ENCODE peak calls at places on chromosomes 3 and 15, in six cellular contexts. One of them, this sample, is unnamed.

GRCh38 chr15:91007266-91007665 is 12.9 kb upstream of the PRC1 start:
- DNase-seq in sigmoid colon: no peak
- DNase-seq in H9: no peak
- DNase-seq in WTC11: no peak
- DNase-seq in spleen: no peak
- DNase-seq in activated B cell treated with CpG ODN at 0.5 μM for 24 hours: no peak
- DNase-seq in this sample: no peak

GRCh38 chr3:169390310-169390731 is 273.2 kb downstream of the MECOM start:
- DNase-seq in WTC11: no peak
- DNase-seq in sigmoid colon: no peak
- DNase-seq in H9: no peak
- DNase-seq in activated B cell treated with CpG ODN at 0.5 μM for 24 hours: no peak
- DNase-seq in spleen: no peak
- DNase-seq in this sample: no peak

GRCh38 chr3:37628711-37629301 is 232.9 kb upstream of the CTDSPL start:
- DNase-seq in activated B cell treated with CpG ODN at 0.5 μM for 24 hours: no peak
- DNase-seq in H9: no peak
- DNase-seq in spleen: no peak
- DNase-seq in sigmoid colon: peak; percentile 76
- DNase-seq in WTC11: no peak
- DNase-seq in this sample: no peak

GRCh38 chr15:63544253-63545026 is 40.0 kb downstream of the USP3 start:
- DNase-seq in activated B cell treated with CpG ODN at 0.5 μM for 24 hours: no peak
- DNase-seq in sigmoid colon: no peak
- DNase-seq in spleen: no peak
- DNase-seq in H9: no peak
- DNase-seq in WTC11: no peak
- DNase-seq in this sample: no peak

GRCh38 chr15:76987896-76988860 is 6.7 kb upstream of the PSTPIP1 start:
- DNase-seq in spleen: peak; percentile 89
- DNase-seq in activated B cell treated with CpG ODN at 0.5 μM for 24 hours: no peak
- DNase-seq in sigmoid colon: peak; percentile 80
- DNase-seq in WTC11: peak; percentile 8
- DNase-seq in H9: peak; percentile 1
- DNase-seq in this sample: peak; percentile 72

GRCh38 chr3:112116777-112117186 is 16.3 kb downstream of the GCSAM start:
- DNase-seq in H9: no peak
- DNase-seq in sigmoid colon: no peak
- DNase-seq in activated B cell treated with CpG ODN at 0.5 μM for 24 hours: no peak
- DNase-seq in WTC11: no peak
- DNase-seq in spleen: no peak
- DNase-seq in this sample: peak; percentile 49

GRCh38 chr15:39411102-39411989 is 169.5 kb upstream of the THBS1 start:
- DNase-seq in WTC11: no peak
- DNase-seq in spleen: no peak
- DNase-seq in activated B cell treated with CpG ODN at 0.5 μM for 24 hours: no peak
- DNase-seq in H9: no peak
- DNase-seq in sigmoid colon: no peak
- DNase-seq in this sample: no peak

GRCh38 chr3:51340311-51340829 is 44.7 kb upstream of the MANF start:
- DNase-seq in activated B cell treated with CpG ODN at 0.5 μM for 24 hours: no peak
- DNase-seq in spleen: no peak
- DNase-seq in H9: peak; percentile 25
- DNase-seq in WTC11: no peak
- DNase-seq in sigmoid colon: peak; percentile 66
- DNase-seq in this sample: no peak

GRCh38 chr3:105829229-105829628 is 39.6 kb downstream of the CBLB start:
- DNase-seq in spleen: no peak
- DNase-seq in H9: no peak
- DNase-seq in WTC11: no peak
- DNase-seq in sigmoid colon: no peak
- DNase-seq in activated B cell treated with CpG ODN at 0.5 μM for 24 hours: no peak
- DNase-seq in this sample: no peak

GRCh38 chr3:108338901-108339545 is 42.7 kb downstream of the HHLA2 start:
- DNase-seq in H9: no peak
- DNase-seq in WTC11: no peak
- DNase-seq in sigmoid colon: no peak
- DNase-seq in activated B cell treated with CpG ODN at 0.5 μM for 24 hours: no peak
- DNase-seq in spleen: no peak
- DNase-seq in this sample: no peak

GRCh38 chr3:141465221-141465620 is 21.6 kb upstream of the RASA2 start:
- DNase-seq in WTC11: no peak
- DNase-seq in spleen: no peak
- DNase-seq in activated B cell treated with CpG ODN at 0.5 μM for 24 hours: no peak
- DNase-seq in H9: no peak
- DNase-seq in sigmoid colon: no peak
- DNase-seq in this sample: no peak

GRCh38 chr3:179421500-179421899 is 29.8 kb downstream of the GNB4 start:
- DNase-seq in sigmoid colon: no peak
- DNase-seq in spleen: no peak
- DNase-seq in H9: no peak
- DNase-seq in activated B cell treated with CpG ODN at 0.5 μM for 24 hours: no peak
- DNase-seq in WTC11: peak; percentile 17
- DNase-seq in this sample: no peak

GRCh38 chr3:190575441-190576190 is 61.7 kb downstream of the IL1RAP start:
- DNase-seq in activated B cell treated with CpG ODN at 0.5 μM for 24 hours: no peak
- DNase-seq in H9: no peak
- DNase-seq in spleen: no peak
- DNase-seq in sigmoid colon: no peak
- DNase-seq in WTC11: no peak
- DNase-seq in this sample: no peak

GRCh38 chr3:189703865-189704264 is 72.7 kb downstream of the TP63 start:
- DNase-seq in WTC11: no peak
- DNase-seq in sigmoid colon: no peak
- DNase-seq in H9: no peak
- DNase-seq in activated B cell treated with CpG ODN at 0.5 μM for 24 hours: no peak
- DNase-seq in spleen: no peak
- DNase-seq in this sample: no peak

GRCh38 chr15:43934480-43934879 is 107.7 kb downstream of the WDR76 start:
- DNase-seq in WTC11: no peak
- DNase-seq in spleen: no peak
- DNase-seq in sigmoid colon: no peak
- DNase-seq in H9: no peak
- DNase-seq in activated B cell treated with CpG ODN at 0.5 μM for 24 hours: no peak
- DNase-seq in this sample: no peak

DNA sequence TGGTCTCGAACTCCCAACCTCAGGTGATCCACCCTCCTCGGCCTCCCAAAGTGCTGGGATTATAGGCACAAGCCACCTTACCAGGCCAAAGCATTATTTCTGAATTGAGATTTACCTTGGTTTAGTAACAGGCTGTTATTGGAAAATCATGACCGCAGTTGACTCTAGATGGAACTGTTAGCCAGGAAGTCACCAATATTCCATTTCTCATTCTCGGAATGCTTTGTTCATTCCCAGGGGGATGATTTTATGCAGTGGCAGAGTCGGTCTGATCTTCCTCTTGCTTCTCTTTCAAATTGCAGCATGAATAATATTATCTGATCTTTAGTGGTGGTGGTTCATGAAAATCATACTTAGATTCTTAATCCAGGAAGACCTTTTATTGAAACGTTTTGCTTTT is 195.5 kb upstream of the MBNL1 start:
- DNase-seq in WTC11: no peak
- DNase-seq in sigmoid colon: no peak
- DNase-seq in activated B cell treated with CpG ODN at 0.5 μM for 24 hours: no peak
- DNase-seq in spleen: no peak
- DNase-seq in H9: no peak
- DNase-seq in this sample: no peak
- TF ChIP-seq CTCF in WTC11: no peak
- TF ChIP-seq CTCF in sigmoid colon: no peak
- TF ChIP-seq CTCF in activated B cell treated with CpG ODN at 0.5 μM for 24 hours: no peak
- TF ChIP-seq CTCF in spleen: no peak
- TF ChIP-seq CTCF in H9: no peak
- TF ChIP-seq CTCF in this sample: peak; percentile 25

DNA sequence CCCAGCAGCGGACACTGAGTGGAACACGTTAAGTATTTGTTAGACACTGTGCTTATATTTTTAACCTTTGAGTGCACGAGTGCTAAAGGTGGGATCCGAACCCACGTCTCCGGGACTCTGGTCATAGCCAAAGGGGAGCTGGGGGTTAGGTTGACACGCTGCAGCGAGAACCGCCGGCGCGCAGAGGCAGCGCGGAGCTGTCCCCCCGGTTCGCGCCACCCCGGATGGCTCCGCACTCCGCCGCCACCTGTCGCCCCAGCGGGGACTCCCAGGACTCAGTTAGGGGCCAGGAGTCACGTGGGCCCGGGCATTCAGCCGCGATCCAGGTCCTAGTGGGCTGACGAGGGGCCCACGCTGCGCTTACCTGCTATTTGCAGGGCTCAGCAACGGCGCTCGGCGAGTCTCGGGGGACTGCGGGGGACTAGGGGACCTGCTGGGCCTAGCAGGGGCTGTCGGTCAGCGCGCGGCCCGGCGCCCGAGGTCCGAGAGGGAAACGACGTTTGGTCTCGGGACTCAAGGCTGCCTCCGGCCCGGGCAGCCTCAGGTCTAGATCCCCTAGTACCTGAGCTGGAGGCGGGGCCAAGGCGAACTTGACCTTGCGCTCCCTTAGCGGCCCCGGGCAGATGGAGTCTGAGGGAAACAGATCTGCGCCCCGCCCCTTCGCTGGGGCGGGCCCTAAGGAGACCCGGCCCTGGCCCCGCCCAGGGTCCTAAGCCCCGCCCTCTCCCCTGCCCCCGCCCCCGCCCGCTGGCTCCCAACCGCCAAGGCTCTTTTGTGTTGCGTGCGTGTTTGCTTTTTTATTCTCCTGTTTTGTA is at the start of gene NMNAT3:
- DNase-seq in activated B cell treated with CpG ODN at 0.5 μM for 24 hours: peak; percentile 69
- DNase-seq in H9: peak; percentile 95
- DNase-seq in WTC11: peak; percentile 95
- DNase-seq in sigmoid colon: peak; percentile 90
- DNase-seq in spleen: peak; percentile 93
- DNase-seq in this sample: peak; percentile 83
- TF ChIP-seq CTCF in activated B cell treated with CpG ODN at 0.5 μM for 24 hours: no peak
- TF ChIP-seq CTCF in H9: no peak
- TF ChIP-seq CTCF in WTC11: no peak
- TF ChIP-seq CTCF in sigmoid colon: no peak
- TF ChIP-seq CTCF in spleen: no peak
- TF ChIP-seq CTCF in this sample: peak; percentile 42

DNA sequence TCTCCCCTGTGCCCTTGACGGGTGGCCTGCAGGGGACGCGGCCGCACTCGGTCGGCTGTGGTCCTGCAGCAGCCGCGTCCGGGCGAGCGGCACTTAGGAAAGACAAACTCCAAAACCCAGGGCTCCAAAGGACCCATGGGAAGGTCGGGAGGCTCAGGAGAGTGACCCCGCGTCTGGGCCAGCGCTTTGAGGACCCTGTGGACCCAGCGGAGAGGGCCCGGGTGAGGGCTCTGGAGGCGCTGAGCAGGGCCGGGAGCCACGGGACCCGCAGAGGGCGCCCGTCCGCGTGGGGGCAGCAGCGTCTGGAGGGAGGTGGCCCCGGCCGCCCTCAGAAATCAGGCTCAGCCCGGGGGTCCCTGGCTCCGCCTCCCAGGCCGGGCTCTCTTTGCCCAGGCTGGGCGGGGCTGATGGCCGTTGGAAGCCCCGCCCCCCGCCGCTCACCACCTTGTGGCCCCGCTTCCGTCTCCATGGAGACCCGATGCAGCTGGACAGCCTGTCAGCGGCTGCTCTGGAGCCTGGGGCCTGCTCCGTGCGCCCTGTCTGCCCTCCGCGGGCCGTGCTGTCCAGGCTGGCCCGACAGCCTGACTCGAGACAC is 34.6 kb upstream of the RPL32 start:
- DNase-seq in spleen: no peak
- DNase-seq in H9: peak; percentile 94
- DNase-seq in activated B cell treated with CpG ODN at 0.5 μM for 24 hours: no peak
- DNase-seq in sigmoid colon: no peak
- DNase-seq in WTC11: peak; percentile 87
- DNase-seq in this sample: no peak
- TF ChIP-seq CTCF in spleen: peak; percentile 27
- TF ChIP-seq CTCF in H9: peak; percentile 72
- TF ChIP-seq CTCF in activated B cell treated with CpG ODN at 0.5 μM for 24 hours: no peak
- TF ChIP-seq CTCF in sigmoid colon: peak; percentile 26
- TF ChIP-seq CTCF in WTC11: no peak
- TF ChIP-seq CTCF in this sample: no peak

DNA sequence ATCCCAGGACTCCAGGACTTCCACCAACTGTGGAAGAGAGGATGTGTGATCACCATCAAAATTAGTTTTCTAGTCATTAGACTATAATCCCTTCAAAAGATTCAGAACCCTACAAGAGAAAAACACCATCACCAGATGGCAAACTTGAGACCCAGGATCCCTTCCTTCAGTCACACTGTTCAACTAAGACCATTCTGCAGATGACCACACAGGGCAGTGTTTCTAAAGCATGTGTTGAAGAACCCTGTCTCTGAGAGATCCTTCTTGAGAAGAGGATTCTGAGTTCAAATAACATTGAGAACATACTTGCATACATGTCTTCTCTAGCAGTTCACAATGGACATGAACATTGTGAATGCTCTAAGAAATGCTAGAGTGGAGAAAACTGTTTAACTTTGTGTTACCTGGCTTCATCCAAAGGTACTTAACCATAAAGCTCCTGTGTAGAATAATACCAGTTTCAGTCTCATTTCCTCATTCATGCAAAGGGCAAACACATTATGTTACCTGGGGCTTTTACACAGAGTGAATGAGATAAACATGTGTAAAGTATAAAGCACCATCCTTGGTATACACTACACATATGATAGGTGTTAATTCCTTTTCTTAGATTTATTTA is 2.4 kb upstream of the ADGRG7 start:
- DNase-seq in sigmoid colon: no peak
- DNase-seq in spleen: no peak
- DNase-seq in activated B cell treated with CpG ODN at 0.5 μM for 24 hours: no peak
- DNase-seq in H9: no peak
- DNase-seq in WTC11: no peak
- DNase-seq in this sample: no peak
- TF ChIP-seq CTCF in sigmoid colon: no peak
- TF ChIP-seq CTCF in spleen: no peak
- TF ChIP-seq CTCF in activated B cell treated with CpG ODN at 0.5 μM for 24 hours: no peak
- TF ChIP-seq CTCF in H9: no peak
- TF ChIP-seq CTCF in WTC11: no peak
- TF ChIP-seq CTCF in this sample: no peak

GRCh38 chr15:47194718-47195117 is 522.6 kb upstream of the SEMA6D start:
- DNase-seq in H9: no peak
- DNase-seq in activated B cell treated with CpG ODN at 0.5 μM for 24 hours: no peak
- DNase-seq in sigmoid colon: no peak
- DNase-seq in spleen: no peak
- DNase-seq in WTC11: no peak
- DNase-seq in this sample: no peak
- TF ChIP-seq CTCF in H9: peak; percentile 65
- TF ChIP-seq CTCF in activated B cell treated with CpG ODN at 0.5 μM for 24 hours: no peak
- TF ChIP-seq CTCF in sigmoid colon: no peak
- TF ChIP-seq CTCF in spleen: no peak
- TF ChIP-seq CTCF in WTC11: no peak
- TF ChIP-seq CTCF in this sample: peak; percentile 42

GRCh38 chr3:117355566-117355965 is 646.0 kb downstream of the TUSC7 start:
- DNase-seq in WTC11: peak; percentile 49
- DNase-seq in activated B cell treated with CpG ODN at 0.5 μM for 24 hours: no peak
- DNase-seq in sigmoid colon: no peak
- DNase-seq in H9: peak; percentile 45
- DNase-seq in spleen: no peak
- DNase-seq in this sample: no peak
- TF ChIP-seq CTCF in WTC11: peak; percentile 31
- TF ChIP-seq CTCF in activated B cell treated with CpG ODN at 0.5 μM for 24 hours: no peak
- TF ChIP-seq CTCF in sigmoid colon: peak; percentile 25
- TF ChIP-seq CTCF in H9: peak; percentile 67
- TF ChIP-seq CTCF in spleen: peak; percentile 40
- TF ChIP-seq CTCF in this sample: peak; percentile 24